ENCODE peak calls at places on chromosomes 7 and 10, in five cellular contexts. One of them, this sample, is unnamed.

GRCh38 chr7:117995850-117996650 is 122.8 kb upstream of the CTTNBP2 start:
- DNase-seq in progenitor cell of endocrine pancreas: no peak
- DNase-seq in M059J: peak; percentile 26
- DNase-seq in RPMI8226: no peak
- DNase-seq in activated CD8-positive, alpha-beta T cell treated with anti-CD3 and anti-CD28 coated beads for 36 hours: no peak
- DNase-seq in this sample: no peak

GRCh38 chr7:27767374-27767773 is 27.4 kb downstream of the TAX1BP1 start:
- DNase-seq in progenitor cell of endocrine pancreas: no peak
- DNase-seq in M059J: peak; percentile 60
- DNase-seq in RPMI8226: no peak
- DNase-seq in activated CD8-positive, alpha-beta T cell treated with anti-CD3 and anti-CD28 coated beads for 36 hours: no peak
- DNase-seq in this sample: peak; percentile 52

GRCh38 chr7:47190462-47190861 is 391.4 kb downstream of the TNS3 start:
- DNase-seq in progenitor cell of endocrine pancreas: no peak
- DNase-seq in M059J: no peak
- DNase-seq in RPMI8226: no peak
- DNase-seq in activated CD8-positive, alpha-beta T cell treated with anti-CD3 and anti-CD28 coated beads for 36 hours: no peak
- DNase-seq in this sample: no peak

GRCh38 chr7:50262916-50263690 is 41.4 kb upstream of the IKZF1 start:
- DNase-seq in progenitor cell of endocrine pancreas: no peak
- DNase-seq in M059J: no peak
- DNase-seq in RPMI8226: peak; percentile 81
- DNase-seq in activated CD8-positive, alpha-beta T cell treated with anti-CD3 and anti-CD28 coated beads for 36 hours: no peak
- DNase-seq in this sample: peak; percentile 89

GRCh38 chr10:110364531-110364937 is 59.8 kb upstream of the SMNDC1 start:
- DNase-seq in progenitor cell of endocrine pancreas: no peak
- DNase-seq in M059J: peak; percentile 68
- DNase-seq in RPMI8226: no peak
- DNase-seq in activated CD8-positive, alpha-beta T cell treated with anti-CD3 and anti-CD28 coated beads for 36 hours: peak; percentile 82
- DNase-seq in this sample: no peak

GRCh38 chr7:38223311-38223710 is 45.3 kb downstream of the STARD3NL start:
- DNase-seq in progenitor cell of endocrine pancreas: no peak
- DNase-seq in M059J: no peak
- DNase-seq in RPMI8226: no peak
- DNase-seq in activated CD8-positive, alpha-beta T cell treated with anti-CD3 and anti-CD28 coated beads for 36 hours: no peak
- DNase-seq in this sample: peak; percentile 80

GRCh38 chr10:46550076-46550790 is 6.2 kb downstream of the GPRIN2 start:
- DNase-seq in progenitor cell of endocrine pancreas: peak; percentile 10
- DNase-seq in M059J: no peak
- DNase-seq in RPMI8226: no peak
- DNase-seq in activated CD8-positive, alpha-beta T cell treated with anti-CD3 and anti-CD28 coated beads for 36 hours: no peak
- DNase-seq in this sample: no peak

GRCh38 chr7:80498481-80499349 is 13.1 kb downstream of the GNAT3 start:
- DNase-seq in progenitor cell of endocrine pancreas: no peak
- DNase-seq in M059J: peak; percentile 60
- DNase-seq in RPMI8226: no peak
- DNase-seq in activated CD8-positive, alpha-beta T cell treated with anti-CD3 and anti-CD28 coated beads for 36 hours: no peak
- DNase-seq in this sample: no peak

GRCh38 chr10:22369433-22370072 is 24.3 kb downstream of the SPAG6 start:
- DNase-seq in progenitor cell of endocrine pancreas: no peak
- DNase-seq in M059J: peak; percentile 2
- DNase-seq in RPMI8226: no peak
- DNase-seq in activated CD8-positive, alpha-beta T cell treated with anti-CD3 and anti-CD28 coated beads for 36 hours: no peak
- DNase-seq in this sample: peak; percentile 71

GRCh38 chr7:19455508-19456132 is 253.2 kb downstream of the POLR1F start:
- DNase-seq in progenitor cell of endocrine pancreas: no peak
- DNase-seq in M059J: no peak
- DNase-seq in RPMI8226: no peak
- DNase-seq in activated CD8-positive, alpha-beta T cell treated with anti-CD3 and anti-CD28 coated beads for 36 hours: no peak
- DNase-seq in this sample: no peak

GRCh38 chr7:101486764-101487458 is 124.2 kb downstream of the COL26A1 start:
- DNase-seq in progenitor cell of endocrine pancreas: no peak
- DNase-seq in M059J: no peak
- DNase-seq in RPMI8226: no peak
- DNase-seq in activated CD8-positive, alpha-beta T cell treated with anti-CD3 and anti-CD28 coated beads for 36 hours: no peak
- DNase-seq in this sample: no peak

GRCh38 chr7:21771906-21772610 is 173.6 kb downstream of the CDCA7L start:
- DNase-seq in progenitor cell of endocrine pancreas: no peak
- DNase-seq in M059J: no peak
- DNase-seq in RPMI8226: no peak
- DNase-seq in activated CD8-positive, alpha-beta T cell treated with anti-CD3 and anti-CD28 coated beads for 36 hours: no peak
- DNase-seq in this sample: no peak

GRCh38 chr7:107078517-107078966 is 34.0 kb downstream of the PRKAR2B start:
- DNase-seq in progenitor cell of endocrine pancreas: no peak
- DNase-seq in M059J: peak; percentile 86
- DNase-seq in RPMI8226: no peak
- DNase-seq in activated CD8-positive, alpha-beta T cell treated with anti-CD3 and anti-CD28 coated beads for 36 hours: no peak
- DNase-seq in this sample: no peak

GRCh38 chr10:75772153-75772887 is 340.9 kb downstream of the LRMDA start:
- DNase-seq in progenitor cell of endocrine pancreas: no peak
- DNase-seq in M059J: peak; percentile 9
- DNase-seq in RPMI8226: peak; percentile 20
- DNase-seq in activated CD8-positive, alpha-beta T cell treated with anti-CD3 and anti-CD28 coated beads for 36 hours: peak; percentile 4
- DNase-seq in this sample: peak; percentile 63

GRCh38 chr10:4459531-4459930 is 366.5 kb upstream of the AKR1E2 start:
- DNase-seq in progenitor cell of endocrine pancreas: no peak
- DNase-seq in M059J: peak; percentile 8
- DNase-seq in RPMI8226: no peak
- DNase-seq in activated CD8-positive, alpha-beta T cell treated with anti-CD3 and anti-CD28 coated beads for 36 hours: no peak
- DNase-seq in this sample: no peak

GRCh38 chr10:52314007-52314821 is at the start of gene DKK1:
- DNase-seq in progenitor cell of endocrine pancreas: peak; percentile 51
- DNase-seq in M059J: peak; percentile 92
- DNase-seq in RPMI8226: peak; percentile 44
- DNase-seq in activated CD8-positive, alpha-beta T cell treated with anti-CD3 and anti-CD28 coated beads for 36 hours: peak; percentile 46
- DNase-seq in this sample: no peak

GRCh38 chr7:24572421-24573007 is 738 bp upstream of the PALS2 start:
- DNase-seq in progenitor cell of endocrine pancreas: peak; percentile 17
- DNase-seq in M059J: peak; percentile 75
- DNase-seq in RPMI8226: peak; percentile 61
- DNase-seq in activated CD8-positive, alpha-beta T cell treated with anti-CD3 and anti-CD28 coated beads for 36 hours: peak; percentile 52
- DNase-seq in this sample: peak; percentile 27

GRCh38 chr10:70672993-70673928 is 955 bp downstream of the ADAMTS14 start:
- DNase-seq in progenitor cell of endocrine pancreas: no peak
- DNase-seq in M059J: peak; percentile 90
- DNase-seq in RPMI8226: no peak
- DNase-seq in activated CD8-positive, alpha-beta T cell treated with anti-CD3 and anti-CD28 coated beads for 36 hours: no peak
- DNase-seq in this sample: no peak

GRCh38 chr7:98294798-98295382 is 13.4 kb downstream of the BRI3 start:
- DNase-seq in progenitor cell of endocrine pancreas: peak; percentile 60
- DNase-seq in M059J: peak; percentile 56
- DNase-seq in RPMI8226: peak; percentile 65
- DNase-seq in activated CD8-positive, alpha-beta T cell treated with anti-CD3 and anti-CD28 coated beads for 36 hours: peak; percentile 54
- DNase-seq in this sample: peak; percentile 75

GRCh38 chr7:156003220-156004162 is 191.2 kb upstream of the SHH start:
- DNase-seq in progenitor cell of endocrine pancreas: no peak
- DNase-seq in M059J: no peak
- DNase-seq in RPMI8226: no peak
- DNase-seq in activated CD8-positive, alpha-beta T cell treated with anti-CD3 and anti-CD28 coated beads for 36 hours: no peak
- DNase-seq in this sample: no peak

This sample was measured in NB4.